ENCODE peak calls at places on chromosomes 16 and 17, in six cellular contexts. D is lung, S is fibroblast of pulmonary artery, P is astrocyte of the cerebellum, G is cardiac fibroblast, W is MCF 10A. Z is an unnamed sample.

GRCh38 chr16:50253511-50253903 is 12.8 kb upstream of the ADCY7 start:
- DNase-seq in P (no peak), G (no peak), D (no peak), S (no peak), W (no peak), Z (no peak)

GRCh38 chr16:11263737-11264136 is 5.4 kb downstream of the TNP2 start:
- DNase-seq in D (no peak), G (no peak), P (no peak), W (no peak), S (no peak), Z (no peak)

GRCh38 chr17:78723001-78723796 is 58.9 kb downstream of the CYTH1 start:
- DNase-seq in P (no peak), W (no peak), S (no peak), D (no peak), G (peak; percentile 41), Z (no peak)

GRCh38 chr16:64532117-64532516 is 589.7 kb downstream of the CDH11 start:
- DNase-seq in G (no peak), S (no peak), D (no peak), W (no peak), P (no peak), Z (no peak)

GRCh38 chr17:17416007-17416399 is 60.8 kb upstream of the MED9 start:
- DNase-seq in S (peak; percentile 91), G (peak; percentile 88), W (peak; percentile 87), D (no peak), P (no peak), Z (peak; percentile 86)

GRCh38 chr16:6932871-6933390 is 399.7 kb upstream of the RBFOX1 start:
- DNase-seq in S (no peak), P (no peak), G (no peak), W (no peak), D (no peak), Z (no peak)

GRCh38 chr16:50547340-50547865 is 793 bp upstream of the NKD1 start:
- DNase-seq in S (no peak), P (no peak), D (no peak), G (peak; percentile 1), W (peak; percentile 9), Z (no peak)

GRCh38 chr16:80924372-80924978 is 82.2 kb downstream of the CMC2 start:
- DNase-seq in S (peak; percentile 79), W (peak; percentile 34), G (peak; percentile 76), D (no peak), P (peak; percentile 22), Z (peak; percentile 60)

GRCh38 chr17:68326681-68327080 is 35.4 kb downstream of the ARSG start:
- DNase-seq in S (no peak), P (no peak), D (no peak), W (no peak), G (no peak), Z (peak; percentile 40)

GRCh38 chr16:1042076-1042744 is 30.3 kb upstream of the SSTR5 start:
- DNase-seq in S (no peak), W (no peak), P (no peak), G (no peak), D (no peak), Z (no peak)

GRCh38 chr16:81319221-81319912 is 4.6 kb downstream of the GAN start:
- DNase-seq in G (peak; percentile 52), P (peak; percentile 50), D (no peak), W (peak; percentile 26), S (peak; percentile 51), Z (peak; percentile 30)

GRCh38 chr16:450800-451512 is 25.5 kb downstream of the RAB11FIP3 start:
- DNase-seq in D (no peak), S (peak; percentile 18), G (peak; percentile 24), W (no peak), P (no peak), Z (no peak)

GRCh38 chr17:38609280-38610031 is 3.7 kb upstream of the SRCIN1 start:
- DNase-seq in G (no peak), D (no peak), P (no peak), S (no peak), W (no peak), Z (no peak)

GRCh38 chr17:44084131-44084538 is 13.6 kb downstream of the G6PC3 start:
- DNase-seq in S (no peak), W (peak; percentile 32), G (no peak), D (no peak), P (no peak), Z (no peak)
- TF ChIP-seq CTCF in S (peak; percentile 26), W (peak; percentile 39), G (peak; percentile 31), D (no peak), P (peak; percentile 23), Z (peak; percentile 58)

GRCh38 chr17:27532269-27533067 is 76.2 kb downstream of the KSR1 start:
- DNase-seq in G (peak; percentile 46), P (no peak), S (peak; percentile 42), W (peak; percentile 70), D (peak; percentile 84), Z (peak; percentile 51)

GRCh38 chr17:27526603-27527002 is 70.4 kb downstream of the KSR1 start:
- DNase-seq in P (no peak), D (peak; percentile 62), G (peak; percentile 58), S (peak; percentile 52), W (no peak), Z (no peak)

GRCh38 chr17:27530791-27531391 is 74.6 kb downstream of the KSR1 start:
- DNase-seq in D (peak; percentile 73), G (peak; percentile 55), W (peak; percentile 72), S (peak; percentile 63), P (no peak), Z (no peak)

GRCh38 chr17:27531469-27531948 is 75.3 kb downstream of the KSR1 start:
- DNase-seq in D (no peak), W (no peak), G (no peak), S (no peak), P (no peak), Z (no peak)

DNA sequence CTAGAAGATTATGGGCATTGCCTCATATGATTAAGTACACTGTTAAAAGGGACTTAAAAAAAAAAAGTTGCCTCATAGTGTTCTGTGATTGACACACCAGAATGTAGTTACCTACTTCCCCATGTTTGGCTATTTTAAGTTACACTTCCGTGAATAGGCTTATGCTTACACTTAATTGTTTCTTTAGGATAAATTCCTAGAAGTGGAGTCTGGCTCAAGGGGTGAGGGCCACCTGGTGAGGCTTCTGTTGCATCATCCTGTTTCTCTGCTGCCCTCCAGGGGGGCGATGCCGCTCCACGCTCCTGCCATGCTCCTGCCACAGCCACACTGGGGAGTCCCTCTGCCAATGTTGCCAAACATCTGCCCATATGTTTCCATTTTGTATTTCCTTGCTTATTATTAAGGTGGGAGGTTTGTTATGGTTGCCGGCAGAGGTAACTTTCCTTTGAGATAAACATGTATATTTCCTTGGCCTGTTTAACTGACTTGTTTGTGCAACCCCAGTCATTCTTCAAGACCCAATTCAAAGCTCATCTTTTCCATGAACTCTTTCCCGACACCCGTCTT is 73.1 kb downstream of the KSR1 start:
- DNase-seq in S (peak; percentile 72), P (no peak), D (peak; percentile 46), G (peak; percentile 72), W (peak; percentile 90), Z (peak; percentile 44)
- TF ChIP-seq CTCF in S (no peak), P (no peak), D (no peak), G (no peak), W (no peak), Z (no peak)

DNA sequence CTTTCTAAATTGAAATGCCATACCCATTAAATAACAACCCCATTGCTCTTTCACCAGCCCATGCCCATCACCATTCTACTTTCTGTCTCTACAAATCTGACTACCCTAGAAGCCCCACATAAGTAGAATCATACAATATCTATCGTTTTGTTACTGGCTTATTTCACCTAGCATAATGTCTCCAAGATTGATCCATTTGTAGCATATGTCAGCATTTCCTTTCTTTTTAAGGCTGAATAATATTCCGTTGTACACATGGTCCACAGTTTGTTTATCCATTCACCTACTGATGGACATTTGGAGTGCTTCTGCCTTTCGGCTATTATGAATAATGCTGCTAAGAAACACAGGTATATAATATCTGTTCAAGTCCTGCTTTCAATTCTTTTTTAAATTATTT is 393.1 kb upstream of the SOX9 start:
- DNase-seq in G (no peak), S (no peak), W (no peak), D (no peak), P (no peak), Z (no peak)
- TF ChIP-seq CTCF in G (no peak), S (no peak), W (no peak), D (no peak), P (no peak), Z (no peak)

DNA sequence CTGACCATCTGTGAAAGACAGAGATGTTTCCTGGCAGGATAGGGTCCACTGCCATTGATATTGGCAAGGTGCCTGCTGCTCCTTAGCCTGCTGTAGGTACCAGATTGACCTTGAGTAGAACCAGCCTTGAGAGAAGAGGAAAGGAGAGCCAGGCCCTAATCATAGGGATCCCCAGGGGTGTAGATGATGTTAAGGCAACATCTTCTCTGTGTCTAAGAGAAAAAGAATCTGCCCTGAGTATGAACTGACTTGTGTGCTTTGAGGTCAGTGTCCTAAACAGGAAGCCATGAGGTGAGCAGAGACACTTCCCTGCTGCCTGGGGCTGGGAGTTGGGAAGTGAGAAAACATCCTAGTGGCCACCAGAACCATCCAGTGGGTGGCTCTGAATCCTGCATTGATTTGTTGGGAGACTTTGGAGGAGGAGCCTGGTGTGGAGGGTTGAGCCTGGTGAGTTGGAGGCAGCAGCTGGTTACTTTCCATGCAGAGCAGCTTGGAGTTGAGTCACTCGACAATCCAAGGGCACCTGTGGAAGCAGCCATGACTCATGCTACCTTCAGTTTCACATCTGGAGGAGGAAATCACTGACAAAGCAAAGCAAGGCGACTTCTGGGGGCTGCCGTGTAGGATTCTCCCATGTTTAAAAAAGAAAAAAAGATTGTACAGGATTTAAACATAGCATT is 47.8 kb downstream of the BMERB1 start:
- DNase-seq in G (peak; percentile 89), W (peak; percentile 97), P (peak; percentile 83), S (peak; percentile 95), D (peak; percentile 30), Z (peak; percentile 100)
- TF ChIP-seq CTCF in G (peak; percentile 22), W (no peak), P (no peak), S (peak; percentile 29), D (no peak), Z (peak; percentile 23)